ENCODE peak calls at places on chromosomes 1 and 21, in nine cellular contexts. T is GM23338, P is HCT116, S is sigmoid colon, Q is stomach, Z is breast epithelium, R is spleen, I is SK-N-SH, F is transverse colon. N is an unnamed sample.

GRCh38 chr1:3772715-3773571 is at the start of gene SMIM1:
- DNase-seq in R (peak; percentile 83), Q (no peak), T (no peak), F (peak; percentile 20), Z (no peak), S (peak; percentile 74), P (no peak), I (no peak), N (no peak)

GRCh38 chr1:222048030-222048632 is 306.2 kb upstream of the DUSP10 start:
- DNase-seq in I (peak; percentile 39), Q (no peak), Z (no peak), S (no peak), R (no peak), P (no peak), F (no peak), T (no peak), N (no peak)

GRCh38 chr21:45763074-45763473 is 119.5 kb downstream of the PCBP3 start:
- DNase-seq in S (no peak), Q (no peak), R (no peak), P (no peak), I (no peak), Z (no peak), F (no peak), T (no peak), N (no peak)

GRCh38 chr1:117606608-117607261 is 887 bp downstream of the TENT5C start:
- DNase-seq in I (no peak), Z (peak; percentile 60), P (no peak), T (peak; percentile 43), F (peak; percentile 66), S (peak; percentile 72), R (peak; percentile 92), Q (peak; percentile 56), N (peak; percentile 47)

GRCh38 chr1:43653339-43653738 is 3.4 kb downstream of the KDM4A start:
- DNase-seq in Z (no peak), P (no peak), F (no peak), R (no peak), I (no peak), Q (no peak), S (no peak), T (peak; percentile 92), N (peak; percentile 57)

GRCh38 chr1:111571239-111571638 is 48.4 kb upstream of the RAP1A start:
- DNase-seq in Q (no peak), P (no peak), R (no peak), T (peak; percentile 11), Z (no peak), S (no peak), I (no peak), F (no peak), N (no peak)

GRCh38 chr1:68383092-68383491 is 66.7 kb downstream of the RPE65 start:
- DNase-seq in F (no peak), T (no peak), P (peak; percentile 59), I (no peak), S (no peak), R (no peak), Z (no peak), Q (no peak), N (no peak)

GRCh38 chr1:94783342-94784264 is 36.6 kb upstream of the SLC44A3 start:
- DNase-seq in P (no peak), T (no peak), Z (peak; percentile 86), S (peak; percentile 92), Q (peak; percentile 89), F (peak; percentile 73), I (no peak), R (no peak), N (no peak)

GRCh38 chr1:33099290-33100118 is 18.6 kb downstream of the AZIN2 start:
- DNase-seq in P (peak; percentile 90), Z (peak; percentile 69), S (no peak), T (peak; percentile 61), Q (peak; percentile 34), I (no peak), F (peak; percentile 63), R (peak; percentile 83), N (peak; percentile 90)

DNA sequence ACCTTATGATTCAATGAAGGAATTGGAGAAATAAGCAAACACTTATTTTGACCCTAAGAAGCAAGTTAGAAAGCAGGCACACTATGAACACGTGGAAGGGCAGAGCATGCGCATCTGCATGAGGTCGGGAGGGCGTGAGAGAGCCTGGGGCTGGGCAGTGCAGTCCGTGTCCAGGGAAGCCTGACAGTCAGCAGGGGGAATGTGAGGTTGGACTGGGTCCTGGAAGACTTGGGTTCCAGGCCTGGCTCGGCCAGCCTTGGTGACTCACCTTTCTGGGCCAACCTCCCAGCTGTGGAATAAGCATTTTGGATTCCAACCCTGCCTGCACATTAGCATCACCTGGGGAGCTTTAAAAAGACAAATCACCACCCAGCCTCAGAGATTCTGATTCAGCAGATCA is 26.6 kb upstream of the LMX1A start:
- DNase-seq in P (no peak), I (no peak), F (peak; percentile 22), S (peak; percentile 85), R (no peak), T (no peak), Z (no peak), Q (no peak), N (no peak)
- TF ChIP-seq POLR2AphosphoS5 in P (no peak), I (no peak), F (no peak), S (no peak), R (no peak), T (no peak), Z (no peak), Q (no peak), N (no peak)

DNA sequence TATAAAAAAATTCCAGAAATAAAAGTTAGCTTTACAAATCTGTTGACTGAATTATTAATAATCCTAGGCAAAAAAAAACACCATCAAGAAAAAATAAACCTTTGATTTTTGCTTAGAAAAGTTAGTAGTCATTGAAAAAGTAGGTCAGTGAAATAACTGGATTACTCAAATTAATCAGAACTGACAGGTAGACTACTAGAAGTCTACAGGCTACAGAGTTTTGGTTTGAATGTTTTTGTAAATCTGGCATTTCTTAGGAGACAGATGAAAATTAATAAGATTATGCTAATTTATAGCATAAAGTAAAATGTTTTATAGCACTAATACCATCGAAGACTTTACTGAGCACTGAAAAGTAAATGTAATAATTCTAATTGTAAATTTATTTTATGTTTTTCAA is 511.9 kb downstream of the PTPRC start:
- DNase-seq in P (no peak), F (no peak), R (no peak), Z (no peak), S (no peak), I (no peak), T (no peak), Q (no peak), N (no peak)
- H3K4me3 ChIP-seq in P (no peak overlapping the region), F (no peak overlapping the region), R (no peak overlapping the region), Z (no peak overlapping the region), S (no peak overlapping the region), I (no peak overlapping the region), T (no peak overlapping the region), Q (no peak overlapping the region), N (no peak overlapping the region)

GRCh38 chr1:7642418-7642704 is 128.7 kb upstream of the VAMP3 start:
- DNase-seq in P (no peak), I (no peak), T (no peak), Z (no peak), Q (no peak), F (no peak), S (no peak), R (peak; percentile 63), N (no peak)
- TF ChIP-seq POLR2AphosphoS5 in P (no peak), I (no peak), T (no peak), Z (no peak), Q (no peak), F (no peak), S (no peak), R (no peak), N (no peak)

DNA sequence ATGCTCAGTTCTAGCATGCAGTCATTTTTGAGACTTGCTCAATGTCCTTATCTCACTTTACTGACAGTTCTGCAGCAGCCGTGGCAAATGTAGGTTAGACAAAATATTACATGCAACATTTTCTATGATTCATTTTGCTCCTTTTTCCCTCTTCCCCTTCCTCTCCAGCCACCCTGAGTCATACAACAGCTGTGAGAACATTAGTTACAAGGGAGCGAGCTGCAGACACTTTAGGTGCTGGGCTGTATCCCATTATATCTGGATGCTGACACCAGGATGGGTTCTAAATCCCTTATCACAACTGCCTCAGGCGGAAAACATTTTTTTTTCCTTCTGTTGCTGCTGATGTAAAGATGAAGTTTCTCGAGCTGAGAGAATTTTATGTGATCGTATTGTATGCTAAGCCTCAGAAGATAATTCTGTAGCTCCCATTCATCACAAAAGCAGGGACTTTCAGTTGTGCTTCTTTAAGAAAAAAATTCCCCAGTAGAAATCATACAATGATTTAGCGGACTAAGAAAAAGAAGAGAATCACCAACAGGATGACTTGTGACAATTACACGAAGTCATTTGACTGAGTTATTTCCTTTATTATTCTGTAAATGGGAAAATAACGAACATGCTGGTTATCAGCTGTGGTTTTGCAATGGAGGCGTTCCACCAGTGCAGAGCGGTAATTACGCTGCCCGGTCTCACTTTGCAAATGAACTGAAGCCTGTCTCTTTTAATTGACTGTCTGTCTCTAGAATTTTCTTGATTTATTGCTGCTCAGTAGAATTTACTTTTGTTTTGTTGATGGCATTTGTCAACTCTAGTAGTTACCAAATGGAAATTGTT is 345.0 kb downstream of the DISC1 start:
- DNase-seq in Z (no peak), P (no peak), R (no peak), S (no peak), T (no peak), I (peak; percentile 61), Q (no peak), F (no peak), N (no peak)
- H3K4me3 ChIP-seq in Z (no peak overlapping the region), P (no peak overlapping the region), R (no peak overlapping the region), S (no peak overlapping the region), T (no peak overlapping the region), I (no peak overlapping the region), Q (no peak overlapping the region), F (no peak overlapping the region), N (no peak overlapping the region)

GRCh38 chr1:8903908-8904650 is 25.6 kb upstream of the ENO1 start:
- DNase-seq in S (peak; percentile 74), T (no peak), P (no peak), I (peak; percentile 49), Z (peak; percentile 81), F (peak; percentile 21), R (no peak), Q (peak; percentile 30), N (no peak)
- TF ChIP-seq POLR2AphosphoS5 in S (no peak), T (no peak), P (no peak), I (peak; percentile 59), Z (peak; percentile 42), F (peak; percentile 25), R (no peak), Q (no peak), N (no peak)

GRCh38 chr1:202642619-202643291 is 67.5 kb downstream of the SYT2 start:
- DNase-seq in S (no peak), Q (no peak), Z (no peak), F (no peak), P (no peak), I (peak; percentile 58), R (no peak), T (peak; percentile 56), N (no peak)

GRCh38 chr1:202645097-202645476 is 65.2 kb downstream of the SYT2 start:
- DNase-seq in Z (no peak), F (no peak), S (no peak), Q (no peak), P (no peak), T (no peak), I (no peak), R (no peak), N (no peak)

GRCh38 chr1:202644219-202645096 is 65.8 kb downstream of the SYT2 start:
- DNase-seq in T (peak; percentile 50), P (no peak), F (no peak), Q (no peak), S (no peak), R (no peak), I (no peak), Z (no peak), N (no peak)

GRCh38 chr1:202642212-202642611 is 68.0 kb downstream of the SYT2 start:
- DNase-seq in F (no peak), I (no peak), Q (no peak), T (no peak), S (no peak), P (no peak), R (no peak), Z (no peak), N (no peak)

GRCh38 chr1:202643397-202644218 is 66.6 kb downstream of the SYT2 start:
- DNase-seq in F (peak; percentile 17), Z (no peak), P (no peak), R (no peak), S (no peak), I (peak; percentile 70), Q (no peak), T (peak; percentile 72), N (no peak)
- H3K4me3 ChIP-seq in F (no peak overlapping the region), Z (peak overlapping the region; percentile 48), P (no peak overlapping the region), R (peak overlapping the region; percentile 29), S (peak overlapping the region; percentile 48), I (peak overlapping the region; percentile 53), Q (peak overlapping the region; percentile 38), T (peak overlapping the region; percentile 95), N (no peak overlapping the region)

N was measured in HL-60.